ENCODE peak calls at places on chromosomes 16 and 17, in seven cellular contexts. K is mesothelial cell of epicardium; G is non-pigmented ciliary epithelial cell; S is NCI-H1694 treated with DMSO at 0.1 percent for 48 hours; Z is activated T-cell treated with anti-CD3 and anti-CD28 coated beads, Interleukin-2, amount 50 U/mL, for 72 hours; W is naive thymus-derived CD4-positive, alpha-beta T cell; O is IMR-90. L is an unnamed sample.

GRCh38 chr16:8905168-8905762 is 23.1 kb downstream of the LITAFD start:
- DNase-seq in G (no peak), Z (no peak), O (peak), S (peak), K (no peak), W (no peak), L (no peak)

GRCh38 chr17:66520986-66521385 is 218.6 kb downstream of the PRKCA start:
- DNase-seq in O (no peak), K (no peak), Z (no peak), S (no peak), W (no peak), G (no peak), L (no peak)

GRCh38 chr17:43734376-43734775 is 24.2 kb downstream of the SOST start:
- DNase-seq in G (peak), W (no peak), S (no peak), K (no peak), O (peak), Z (no peak), L (no peak)

GRCh38 chr17:78460176-78460675 is 81.8 kb downstream of the PGS1 start:
- DNase-seq in Z (no peak), S (no peak), O (no peak), K (no peak), W (no peak), G (no peak), L (no peak)

GRCh38 chr16:57556941-57557541 is 14.6 kb downstream of the ADGRG5 start:
- DNase-seq in K (no peak), Z (no peak), O (no peak), W (no peak), G (no peak), S (no peak), L (no peak)

GRCh38 chr17:43673516-43674323 is 12.0 kb upstream of the MEOX1 start:
- DNase-seq in O (peak), W (peak), S (peak), Z (peak), G (no peak), K (peak), L (peak)

GRCh38 chr17:309361-309888 is 43.2 kb downstream of the RPH3AL start:
- DNase-seq in G (no peak), O (no peak), W (no peak), Z (peak), K (no peak), S (no peak), L (no peak)

GRCh38 chr17:28545787-28546415 is 6.5 kb downstream of the UNC119 start:
- DNase-seq in O (no peak), Z (no peak), W (no peak), G (no peak), K (no peak), S (no peak), L (no peak)

GRCh38 chr17:3513305-3514035 is 37.7 kb downstream of the ASPA start:
- DNase-seq in W (no peak), S (no peak), G (no peak), K (no peak), O (no peak), Z (no peak), L (no peak)

GRCh38 chr16:2795714-2796143 is 2.5 kb upstream of the PRSS41 start:
- DNase-seq in O (no peak), Z (no peak), S (no peak), W (no peak), G (no peak), K (no peak), L (no peak)

GRCh38 chr16:2398520-2398919 is 30.7 kb upstream of the CCNF start:
- DNase-seq in Z (no peak), G (no peak), S (no peak), W (no peak), K (no peak), O (no peak), L (no peak)

GRCh38 chr16:81836279-81837054 is 57.4 kb downstream of the PLCG2 start:
- DNase-seq in Z (no peak), W (no peak), G (no peak), S (no peak), K (no peak), O (no peak), L (no peak)

GRCh38 chr16:56400458-56400857 is 24.9 kb downstream of the AMFR start:
- DNase-seq in S (no peak), W (no peak), K (no peak), Z (no peak), O (no peak), G (no peak), L (no peak)

GRCh38 chr17:82974136-82974952 is 105.1 kb upstream of the METRNL start:
- DNase-seq in S (no peak), O (no peak), Z (no peak), K (no peak), W (no peak), G (no peak), L (no peak)

GRCh38 chr17:50129946-50130777 is at the start of gene SAMD14:
- DNase-seq in G (no peak), O (peak), W (no peak), S (no peak), K (no peak), Z (peak), L (no peak)

GRCh38 chr17:40443196-40443987 is at the start of gene IGFBP4:
- DNase-seq in Z (peak), K (peak), S (peak), G (no peak), W (peak), O (peak), L (peak)

L was measured in GM19239.